ENCODE peak calls at places on chromosomes 5 and 9, in five cellular contexts. N is HTR-8/SVneo, J is NCI-H1930, V is fibroblast of mammary gland, E is HS-5. D is an unnamed sample.

GRCh38 chr9:123090198-123090896 is 56.9 kb downstream of the GPR21 start:
- DNase-seq in J (no peak), V (no peak), E (no peak), N (no peak), D (no peak)

GRCh38 chr5:173837654-173838053 is 50.5 kb upstream of the CPEB4 start:
- DNase-seq in V (no peak), J (no peak), N (no peak), E (no peak), D (no peak)

GRCh38 chr9:78590068-78590467 is 293.1 kb downstream of the PSAT1 start:
- DNase-seq in J (no peak), V (no peak), E (no peak), N (no peak), D (no peak)

GRCh38 chr5:167634432-167634831 is 657.0 kb upstream of the WWC1 start:
- DNase-seq in N (no peak), E (peak), V (peak), J (no peak), D (no peak)

GRCh38 chr5:79471556-79471955 is 42.4 kb downstream of the HOMER1 start:
- DNase-seq in J (no peak), N (no peak), V (no peak), E (no peak), D (no peak)

GRCh38 chr5:154242964-154243376 is 52.4 kb downstream of the GALNT10 start:
- DNase-seq in N (no peak), V (no peak), J (no peak), E (no peak), D (no peak)

GRCh38 chr5:107154598-107154997 is 516.1 kb downstream of the EFNA5 start:
- DNase-seq in E (no peak), V (no peak), J (no peak), N (no peak), D (no peak)

GRCh38 chr9:132639322-132639721 is 30.5 kb downstream of the DDX31 start:
- DNase-seq in V (no peak), E (no peak), N (no peak), J (no peak), D (no peak)

GRCh38 chr5:17329566-17329965 is 112.1 kb downstream of the BASP1 start:
- DNase-seq in V (no peak), E (no peak), N (no peak), J (no peak), D (no peak)

GRCh38 chr5:107430077-107430625 is 240.6 kb downstream of the EFNA5 start:
- DNase-seq in V (peak), N (no peak), J (no peak), E (no peak), D (no peak)

GRCh38 chr9:107650321-107650720 is 160.8 kb upstream of the KLF4 start:
- DNase-seq in N (no peak), V (peak), J (no peak), E (no peak), D (no peak)